ENCODE peak calls at places on chromosomes 4 and X, in nine cellular contexts. P, Z, A, G, N, U, H, C and T are unnamed samples.

GRCh38 chr4:52822583-52823477 is 39.3 kb upstream of the RASL11B start:
- DNase-seq in P (no peak), Z (peak; percentile 72), A (no peak), G (peak; percentile 91), N (no peak), U (no peak), H (no peak), C (no peak), T (peak; percentile 81)

GRCh38 chr4:139955600-139955999 is 198.4 kb downstream of the MAML3 start:
- DNase-seq in P (no peak), Z (no peak), A (no peak), G (no peak), N (no peak), U (no peak), H (no peak), C (no peak), T (no peak)

GRCh38 chrX:48897157-48897620 is 379 bp downstream of the TIMM17B start:
- DNase-seq in P (no peak), Z (peak; percentile 74), A (peak; percentile 77), G (peak; percentile 78), N (peak; percentile 60), U (peak; percentile 81), H (no peak), C (peak; percentile 73), T (no peak)

GRCh38 chr4:109916003-109916399 is 3.3 kb downstream of the EGF start:
- DNase-seq in P (no peak), Z (no peak), A (no peak), G (no peak), N (no peak), U (no peak), H (no peak), C (no peak), T (no peak)

GRCh38 chr4:174580597-174580996 is 58.3 kb upstream of the HPGD start:
- DNase-seq in P (no peak), Z (no peak), A (no peak), G (peak; percentile 41), N (no peak), U (no peak), H (no peak), C (no peak), T (no peak)

GRCh38 chr4:153209410-153209809 is 5.2 kb downstream of the TRIM2 start:
- DNase-seq in P (no peak), Z (no peak), A (no peak), G (peak; percentile 42), N (no peak), U (peak; percentile 50), H (no peak), C (peak; percentile 36), T (no peak)

GRCh38 chr4:110605077-110605476 is 17.8 kb downstream of the PITX2 start:
- DNase-seq in P (no peak), Z (no peak), A (no peak), G (no peak), N (no peak), U (no peak), H (no peak), C (no peak), T (no peak)

GRCh38 chr4:94455081-94455480 is 3.3 kb downstream of the PDLIM5 start:
- DNase-seq in P (no peak), Z (peak; percentile 89), A (peak; percentile 55), G (peak; percentile 86), N (no peak), U (peak; percentile 76), H (peak; percentile 42), C (peak; percentile 71), T (no peak)

GRCh38 chr4:150867148-150867547 is 147.9 kb downstream of the LRBA start:
- DNase-seq in P (peak; percentile 46), Z (peak; percentile 91), A (peak; percentile 59), G (peak; percentile 90), N (no peak), U (peak; percentile 50), H (no peak), C (no peak), T (no peak)

GRCh38 chrX:1754077-1754476 is 139.2 kb downstream of the ASMT start:
- DNase-seq in P (no peak), Z (peak; percentile 3), A (no peak), G (no peak), N (no peak), U (no peak), H (no peak), C (no peak), T (no peak)

GRCh38 chr4:27429260-27429970 is 568.8 kb downstream of the STIM2 start:
- DNase-seq in P (no peak), Z (peak; percentile 2), A (peak; percentile 33), G (no peak), N (no peak), U (no peak), H (no peak), C (no peak), T (no peak)

GRCh38 chrX:25144043-25144940 is 128.5 kb upstream of the ARX start:
- DNase-seq in P (no peak), Z (peak; percentile 62), A (peak; percentile 26), G (peak; percentile 71), N (peak; percentile 49), U (peak; percentile 60), H (no peak), C (peak; percentile 63), T (no peak)

GRCh38 chr4:37924946-37925345 is 34.1 kb downstream of the TBC1D1 start:
- DNase-seq in P (no peak), Z (no peak), A (no peak), G (no peak), N (no peak), U (no peak), H (no peak), C (no peak), T (no peak)
- TF ChIP-seq CTCF in P (no peak), Z (no peak), A (no peak), G (no peak), N (no peak), U (no peak), H (no peak), C (no peak), T (no peak)

GRCh38 chrX:110145854-110146253 is 142.9 kb downstream of the TMEM164 start:
- DNase-seq in P (no peak), Z (peak; percentile 49), A (no peak), G (peak; percentile 56), N (no peak), U (no peak), H (no peak), C (no peak), T (no peak)
- TF ChIP-seq CTCF in P (peak; percentile 52), Z (peak; percentile 51), A (peak; percentile 20), G (peak; percentile 65), N (peak; percentile 47), U (peak; percentile 51), H (peak; percentile 56), C (peak; percentile 5), T (peak; percentile 46)

GRCh38 chr4:85898236-85898635 is 423.3 kb downstream of the ARHGAP24 start:
- DNase-seq in P (peak; percentile 42), Z (no peak), A (no peak), G (no peak), N (no peak), U (no peak), H (no peak), C (no peak), T (no peak)
- TF ChIP-seq CTCF in P (no peak), Z (no peak), A (no peak), G (no peak), N (no peak), U (no peak), H (no peak), C (no peak), T (no peak)

DNA sequence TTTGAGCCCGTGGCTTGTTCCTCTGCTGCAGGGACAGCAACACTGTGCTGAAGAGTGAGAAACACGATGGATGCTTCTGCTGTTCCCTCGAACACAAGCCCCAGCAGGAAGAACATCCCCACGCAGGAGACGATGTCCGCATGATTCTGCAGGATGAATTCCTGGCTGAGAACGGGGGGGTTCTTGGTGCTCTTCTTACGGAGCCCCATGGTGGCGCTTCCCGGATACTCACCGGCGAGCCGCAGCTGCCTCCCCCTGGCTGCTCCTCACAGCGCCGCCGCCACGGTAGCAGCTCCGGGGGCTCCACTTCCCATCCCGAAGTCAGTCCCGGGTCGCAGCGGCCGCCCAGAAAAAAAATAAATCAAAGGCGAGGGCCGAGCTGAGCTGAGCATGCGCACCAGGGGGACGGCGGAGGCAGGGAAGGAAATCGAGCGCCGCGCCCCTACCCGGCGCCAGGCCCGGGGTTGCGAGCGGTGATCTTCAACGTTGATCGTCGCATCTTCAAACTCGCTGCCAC is at the start of gene TRAM1L1:
- DNase-seq in P (no peak), Z (peak; percentile 30), A (peak; percentile 45), G (peak; percentile 66), N (no peak), U (peak; percentile 51), H (no peak), C (peak; percentile 64), T (no peak)
- TF ChIP-seq CTCF in P (no peak), Z (no peak), A (no peak), G (no peak), N (no peak), U (no peak), H (no peak), C (no peak), T (peak; percentile 25)

DNA sequence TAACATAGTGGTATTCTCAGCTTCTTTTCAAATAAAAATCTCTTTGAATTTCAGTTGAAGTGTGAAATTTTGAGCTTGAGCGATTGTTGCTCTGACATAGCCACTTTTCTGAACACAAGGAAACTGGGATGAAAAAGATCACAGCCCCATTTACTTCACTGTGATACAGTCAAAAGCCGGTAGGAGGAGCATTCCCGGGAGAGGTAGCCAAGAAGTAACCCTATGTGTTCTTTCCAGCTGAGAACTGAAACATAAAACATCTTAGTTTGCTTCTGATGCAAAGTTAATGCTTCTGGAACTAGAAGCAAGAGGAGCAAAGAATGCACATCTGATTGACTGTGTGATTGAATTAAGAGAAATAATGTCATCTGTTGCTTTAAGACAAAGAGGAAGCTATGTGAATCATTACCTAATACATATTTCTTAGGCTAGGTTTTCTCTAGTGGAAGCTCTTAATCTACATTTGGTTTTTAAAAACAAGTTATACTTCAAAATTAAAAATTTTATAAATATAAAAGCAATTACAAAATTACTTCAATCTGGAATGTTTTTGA is 88.4 kb upstream of the UNC5C start:
- DNase-seq in P (no peak), Z (peak; percentile 61), A (no peak), G (peak; percentile 62), N (no peak), U (no peak), H (no peak), C (no peak), T (no peak)
- TF ChIP-seq CTCF in P (peak; percentile 70), Z (peak; percentile 72), A (no peak), G (peak; percentile 76), N (no peak), U (no peak), H (peak; percentile 14), C (no peak), T (no peak)

GRCh38 chr4:184143770-184144564 is 73.7 kb downstream of the ENPP6 start:
- DNase-seq in P (no peak), Z (no peak), A (no peak), G (no peak), N (no peak), U (no peak), H (no peak), C (no peak), T (no peak)
- TF ChIP-seq CTCF in P (no peak), Z (no peak), A (no peak), G (no peak), N (no peak), U (no peak), H (no peak), C (no peak), T (no peak)

DNA sequence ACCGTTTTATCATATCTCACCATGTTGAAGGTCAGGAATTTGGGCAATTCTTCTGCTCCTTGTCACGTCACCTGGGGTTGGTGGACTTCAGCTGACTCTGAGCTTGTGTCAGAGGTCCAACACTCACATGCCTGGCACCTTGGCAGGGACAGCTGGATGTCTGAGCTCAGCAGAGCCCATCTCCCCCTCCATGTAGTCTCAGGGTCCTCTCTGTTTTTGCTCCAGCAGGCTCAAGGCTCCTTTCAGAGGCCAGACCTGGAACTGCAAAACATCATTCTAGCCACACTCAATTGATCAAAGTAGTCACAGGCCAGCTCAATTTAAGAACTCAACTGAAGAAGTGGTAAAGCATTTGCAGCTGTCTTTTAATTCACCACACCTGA is 45.4 kb downstream of the EDNRA start:
- DNase-seq in P (no peak), Z (no peak), A (peak; percentile 37), G (no peak), N (no peak), U (no peak), H (no peak), C (no peak), T (no peak)
- TF ChIP-seq CTCF in P (no peak), Z (no peak), A (no peak), G (peak; percentile 37), N (no peak), U (no peak), H (no peak), C (no peak), T (no peak)